ENCODE peak calls at places on chromosome 19, in seven cellular contexts. One of them, this sample, is unnamed.

GRCh38 chr19:51407631-51408131 is 9.8 kb downstream of the SIGLEC10 start:
- DNase-seq in small intestine: peak
- DNase-seq in endodermal cell: peak
- DNase-seq in upper lobe of right lung: no peak
- DNase-seq in dorsolateral prefrontal cortex: no peak
- DNase-seq in AG04450: no peak
- DNase-seq in right atrium auricular region: no peak
- DNase-seq in this sample: no peak

GRCh38 chr19:45766919-45767346 is 2.1 kb downstream of the SIX5 start:
- DNase-seq in AG04450: no peak
- DNase-seq in endodermal cell: peak
- DNase-seq in dorsolateral prefrontal cortex: no peak
- DNase-seq in upper lobe of right lung: no peak
- DNase-seq in right atrium auricular region: peak
- DNase-seq in small intestine: no peak
- DNase-seq in this sample: no peak

GRCh38 chr19:38351865-38352395 is 16.3 kb downstream of the CATSPERG start:
- DNase-seq in AG04450: no peak
- DNase-seq in upper lobe of right lung: no peak
- DNase-seq in small intestine: no peak
- DNase-seq in right atrium auricular region: no peak
- DNase-seq in dorsolateral prefrontal cortex: no peak
- DNase-seq in endodermal cell: no peak
- DNase-seq in this sample: no peak

GRCh38 chr19:33134571-33135041 is 2.7 kb downstream of the WDR88 start:
- DNase-seq in AG04450: no peak
- DNase-seq in upper lobe of right lung: no peak
- DNase-seq in dorsolateral prefrontal cortex: no peak
- DNase-seq in endodermal cell: peak
- DNase-seq in small intestine: no peak
- DNase-seq in right atrium auricular region: no peak
- DNase-seq in this sample: no peak

GRCh38 chr19:38392707-38393308 is 4.3 kb downstream of the SPRED3 start:
- DNase-seq in right atrium auricular region: no peak
- DNase-seq in AG04450: no peak
- DNase-seq in endodermal cell: no peak
- DNase-seq in dorsolateral prefrontal cortex: peak
- DNase-seq in small intestine: peak
- DNase-seq in upper lobe of right lung: no peak
- DNase-seq in this sample: no peak

GRCh38 chr19:14127929-14128509 is 8.4 kb downstream of the ASF1B start:
- DNase-seq in AG04450: no peak
- DNase-seq in upper lobe of right lung: no peak
- DNase-seq in right atrium auricular region: no peak
- DNase-seq in endodermal cell: no peak
- DNase-seq in small intestine: no peak
- DNase-seq in dorsolateral prefrontal cortex: no peak
- DNase-seq in this sample: no peak

GRCh38 chr19:55383279-55383788 is 758 bp downstream of the TMEM238 start:
- DNase-seq in dorsolateral prefrontal cortex: no peak
- DNase-seq in AG04450: no peak
- DNase-seq in endodermal cell: peak
- DNase-seq in right atrium auricular region: no peak
- DNase-seq in upper lobe of right lung: no peak
- DNase-seq in small intestine: no peak
- DNase-seq in this sample: no peak

GRCh38 chr19:39416152-39416551 is 3.7 kb downstream of the PLEKHG2 start:
- DNase-seq in right atrium auricular region: no peak
- DNase-seq in small intestine: no peak
- DNase-seq in dorsolateral prefrontal cortex: no peak
- DNase-seq in upper lobe of right lung: no peak
- DNase-seq in endodermal cell: no peak
- DNase-seq in AG04450: no peak
- DNase-seq in this sample: no peak

GRCh38 chr19:19214892-19215291 is 3.1 kb downstream of the NCAN start:
- DNase-seq in dorsolateral prefrontal cortex: no peak
- DNase-seq in right atrium auricular region: no peak
- DNase-seq in upper lobe of right lung: no peak
- DNase-seq in small intestine: no peak
- DNase-seq in AG04450: peak
- DNase-seq in endodermal cell: peak
- DNase-seq in this sample: no peak

GRCh38 chr19:18435848-18436631 is 1.9 kb downstream of the ISYNA1 start:
- DNase-seq in dorsolateral prefrontal cortex: no peak
- DNase-seq in right atrium auricular region: no peak
- DNase-seq in upper lobe of right lung: no peak
- DNase-seq in small intestine: no peak
- DNase-seq in endodermal cell: peak
- DNase-seq in AG04450: no peak
- DNase-seq in this sample: no peak

GRCh38 chr19:16456652-16457194 is 15.0 kb downstream of the EPS15L1 start:
- DNase-seq in right atrium auricular region: no peak
- DNase-seq in endodermal cell: no peak
- DNase-seq in AG04450: no peak
- DNase-seq in small intestine: no peak
- DNase-seq in dorsolateral prefrontal cortex: no peak
- DNase-seq in upper lobe of right lung: no peak
- DNase-seq in this sample: no peak

GRCh38 chr19:46859637-46860124 is 1.1 kb upstream of the ARHGAP35 start:
- DNase-seq in right atrium auricular region: no peak
- DNase-seq in endodermal cell: no peak
- DNase-seq in dorsolateral prefrontal cortex: no peak
- DNase-seq in small intestine: no peak
- DNase-seq in AG04450: no peak
- DNase-seq in upper lobe of right lung: peak
- DNase-seq in this sample: no peak

GRCh38 chr19:4866595-4867424 is 657 bp downstream of the PLIN3 start:
- DNase-seq in upper lobe of right lung: peak
- DNase-seq in small intestine: peak
- DNase-seq in right atrium auricular region: peak
- DNase-seq in endodermal cell: peak
- DNase-seq in dorsolateral prefrontal cortex: no peak
- DNase-seq in AG04450: no peak
- DNase-seq in this sample: peak

GRCh38 chr19:32373614-32374295 is 28.3 kb downstream of the ZNF507 start:
- DNase-seq in endodermal cell: no peak
- DNase-seq in dorsolateral prefrontal cortex: peak
- DNase-seq in right atrium auricular region: peak
- DNase-seq in AG04450: peak
- DNase-seq in upper lobe of right lung: no peak
- DNase-seq in small intestine: peak
- DNase-seq in this sample: peak

GRCh38 chr19:6543866-6544347 is 13.1 kb downstream of the TNFSF9 start:
- DNase-seq in small intestine: no peak
- DNase-seq in dorsolateral prefrontal cortex: no peak
- DNase-seq in upper lobe of right lung: no peak
- DNase-seq in AG04450: no peak
- DNase-seq in right atrium auricular region: no peak
- DNase-seq in endodermal cell: no peak
- DNase-seq in this sample: no peak

GRCh38 chr19:46616631-46617322 is 8.1 kb downstream of the PTGIR start:
- DNase-seq in AG04450: no peak
- DNase-seq in endodermal cell: peak
- DNase-seq in right atrium auricular region: no peak
- DNase-seq in upper lobe of right lung: peak
- DNase-seq in small intestine: peak
- DNase-seq in dorsolateral prefrontal cortex: no peak
- DNase-seq in this sample: no peak

GRCh38 chr19:38989066-38989605 is 13.6 kb upstream of the FBXO17 start:
- DNase-seq in right atrium auricular region: no peak
- DNase-seq in dorsolateral prefrontal cortex: no peak
- DNase-seq in small intestine: no peak
- DNase-seq in AG04450: no peak
- DNase-seq in upper lobe of right lung: no peak
- DNase-seq in endodermal cell: peak
- DNase-seq in this sample: no peak

GRCh38 chr19:11578342-11579142 is 1.1 kb upstream of the ACP5 start:
- DNase-seq in upper lobe of right lung: peak
- DNase-seq in dorsolateral prefrontal cortex: no peak
- DNase-seq in AG04450: no peak
- DNase-seq in right atrium auricular region: no peak
- DNase-seq in small intestine: peak
- DNase-seq in endodermal cell: peak
- DNase-seq in this sample: no peak
- H3K27ac ChIP-seq in upper lobe of right lung: peak
- H3K27ac ChIP-seq in dorsolateral prefrontal cortex: no peak
- H3K27ac ChIP-seq in AG04450: no peak
- H3K27ac ChIP-seq in right atrium auricular region: no peak
- H3K27ac ChIP-seq in small intestine: peak
- H3K27ac ChIP-seq in endodermal cell: no peak
- H3K27ac ChIP-seq in this sample: peak

GRCh38 chr19:49294401-49294800 is 30.6 kb downstream of the SLC6A16 start:
- DNase-seq in AG04450: no peak
- DNase-seq in small intestine: no peak
- DNase-seq in dorsolateral prefrontal cortex: no peak
- DNase-seq in endodermal cell: peak
- DNase-seq in upper lobe of right lung: no peak
- DNase-seq in right atrium auricular region: no peak
- DNase-seq in this sample: no peak
- H3K27ac ChIP-seq in AG04450: no peak
- H3K27ac ChIP-seq in small intestine: no peak
- H3K27ac ChIP-seq in dorsolateral prefrontal cortex: no peak
- H3K27ac ChIP-seq in endodermal cell: no peak
- H3K27ac ChIP-seq in upper lobe of right lung: no peak
- H3K27ac ChIP-seq in right atrium auricular region: no peak
- H3K27ac ChIP-seq in this sample: no peak

GRCh38 chr19:535017-535835 is 3.7 kb downstream of the CDC34 start:
- DNase-seq in AG04450: no peak
- DNase-seq in endodermal cell: no peak
- DNase-seq in dorsolateral prefrontal cortex: no peak
- DNase-seq in upper lobe of right lung: no peak
- DNase-seq in right atrium auricular region: no peak
- DNase-seq in small intestine: no peak
- DNase-seq in this sample: no peak
- H3K27ac ChIP-seq in AG04450: no peak
- H3K27ac ChIP-seq in endodermal cell: no peak
- H3K27ac ChIP-seq in dorsolateral prefrontal cortex: no peak
- H3K27ac ChIP-seq in upper lobe of right lung: no peak
- H3K27ac ChIP-seq in right atrium auricular region: no peak
- H3K27ac ChIP-seq in small intestine: no peak
- H3K27ac ChIP-seq in this sample: peak

GRCh38 chr19:49672131-49672919 is 4.7 kb upstream of the PRMT1 start:
- DNase-seq in AG04450: no peak
- DNase-seq in dorsolateral prefrontal cortex: peak
- DNase-seq in small intestine: peak
- DNase-seq in endodermal cell: peak
- DNase-seq in right atrium auricular region: peak
- DNase-seq in upper lobe of right lung: peak
- DNase-seq in this sample: peak
- H3K27ac ChIP-seq in AG04450: no peak
- H3K27ac ChIP-seq in dorsolateral prefrontal cortex: no peak
- H3K27ac ChIP-seq in small intestine: peak
- H3K27ac ChIP-seq in endodermal cell: peak
- H3K27ac ChIP-seq in right atrium auricular region: peak
- H3K27ac ChIP-seq in upper lobe of right lung: peak
- H3K27ac ChIP-seq in this sample: peak

GRCh38 chr19:10114651-10115391 is 3.3 kb downstream of the P2RY11 start:
- DNase-seq in right atrium auricular region: no peak
- DNase-seq in small intestine: no peak
- DNase-seq in AG04450: no peak
- DNase-seq in endodermal cell: peak
- DNase-seq in dorsolateral prefrontal cortex: no peak
- DNase-seq in upper lobe of right lung: peak
- DNase-seq in this sample: no peak

GRCh38 chr19:10115392-10116084 is 4.0 kb downstream of the P2RY11 start:
- DNase-seq in small intestine: no peak
- DNase-seq in upper lobe of right lung: no peak
- DNase-seq in right atrium auricular region: no peak
- DNase-seq in endodermal cell: peak
- DNase-seq in dorsolateral prefrontal cortex: no peak
- DNase-seq in AG04450: no peak
- DNase-seq in this sample: no peak

GRCh38 chr19:10112895-10113591 is 1.6 kb downstream of the P2RY11 start:
- DNase-seq in AG04450: no peak
- DNase-seq in upper lobe of right lung: peak
- DNase-seq in dorsolateral prefrontal cortex: peak
- DNase-seq in small intestine: peak
- DNase-seq in right atrium auricular region: no peak
- DNase-seq in endodermal cell: peak
- DNase-seq in this sample: no peak

GRCh38 chr19:10113592-10113963 is 2.1 kb downstream of the P2RY11 start:
- DNase-seq in AG04450: no peak
- DNase-seq in dorsolateral prefrontal cortex: no peak
- DNase-seq in small intestine: no peak
- DNase-seq in endodermal cell: no peak
- DNase-seq in right atrium auricular region: no peak
- DNase-seq in upper lobe of right lung: peak
- DNase-seq in this sample: no peak

GRCh38 chr19:10113964-10114650 is 2.6 kb downstream of the P2RY11 start:
- DNase-seq in AG04450: no peak
- DNase-seq in dorsolateral prefrontal cortex: no peak
- DNase-seq in small intestine: no peak
- DNase-seq in right atrium auricular region: no peak
- DNase-seq in upper lobe of right lung: no peak
- DNase-seq in endodermal cell: peak
- DNase-seq in this sample: no peak
- H3K27ac ChIP-seq in AG04450: no peak
- H3K27ac ChIP-seq in dorsolateral prefrontal cortex: no peak
- H3K27ac ChIP-seq in small intestine: no peak
- H3K27ac ChIP-seq in right atrium auricular region: no peak
- H3K27ac ChIP-seq in upper lobe of right lung: no peak
- H3K27ac ChIP-seq in endodermal cell: no peak
- H3K27ac ChIP-seq in this sample: no peak

DNA sequence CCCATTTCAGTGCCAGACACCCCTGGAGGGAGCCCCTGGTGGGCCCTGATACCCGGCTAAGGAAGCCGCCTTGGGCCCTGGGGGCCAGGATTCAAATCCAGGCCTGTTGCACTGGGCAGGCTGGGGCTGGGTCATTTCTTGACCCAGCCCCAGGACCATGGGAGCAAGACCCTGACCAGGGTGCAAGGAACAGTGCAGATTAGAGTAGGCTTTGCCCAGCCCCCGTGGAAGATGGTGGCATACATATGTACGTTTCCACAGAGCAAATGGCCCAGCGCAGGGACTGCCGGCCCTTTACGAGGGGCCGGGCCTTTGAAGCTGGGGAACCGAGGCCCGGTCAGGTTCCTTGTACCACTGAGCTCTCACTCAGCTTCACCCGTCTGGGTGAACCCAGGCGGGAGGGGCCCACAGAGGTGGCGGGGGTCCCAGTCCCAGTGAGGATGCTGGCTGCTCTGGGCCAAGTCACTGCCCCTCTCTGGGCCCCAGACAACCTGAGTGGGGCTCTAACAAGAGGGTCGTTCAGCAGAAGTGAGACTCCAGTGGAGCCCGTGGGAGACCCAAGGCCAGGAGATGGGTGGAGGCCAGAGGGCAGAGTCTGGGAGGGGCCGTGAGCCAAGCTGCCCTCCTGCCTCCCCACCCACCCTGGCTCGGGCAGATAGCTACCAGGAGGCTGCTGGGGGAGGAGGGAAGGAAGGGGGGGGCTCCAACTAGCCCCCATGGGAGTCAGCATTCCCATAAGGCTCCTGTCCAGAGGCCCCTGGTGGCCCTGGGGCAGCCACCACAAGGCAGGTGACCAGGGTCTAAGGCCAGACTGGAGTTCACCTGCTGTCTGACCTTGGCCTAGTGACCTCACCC is 2.7 kb downstream of the MKNK2 start:
- DNase-seq in small intestine: no peak
- DNase-seq in upper lobe of right lung: no peak
- DNase-seq in AG04450: no peak
- DNase-seq in dorsolateral prefrontal cortex: no peak
- DNase-seq in right atrium auricular region: no peak
- DNase-seq in endodermal cell: no peak
- DNase-seq in this sample: no peak
- H3K27ac ChIP-seq in small intestine: peak
- H3K27ac ChIP-seq in upper lobe of right lung: peak
- H3K27ac ChIP-seq in AG04450: no peak
- H3K27ac ChIP-seq in dorsolateral prefrontal cortex: peak
- H3K27ac ChIP-seq in right atrium auricular region: peak
- H3K27ac ChIP-seq in endodermal cell: no peak
- H3K27ac ChIP-seq in this sample: peak

This sample was measured in breast epithelium.